ENCODE peak calls at places on chromosomes 5 and 9, in four cellular contexts. One of them, this sample, is unnamed.

GRCh38 chr5:60611099-60611719 is 88.8 kb downstream of the DEPDC1B start:
- DNase-seq in psoas muscle: no peak
- DNase-seq in MCF 10A: no peak
- DNase-seq in brain microvascular endothelial cell: no peak
- DNase-seq in this sample: no peak

GRCh38 chr5:149740341-149740740 is 10.2 kb downstream of the PPARGC1B start:
- DNase-seq in psoas muscle: no peak
- DNase-seq in MCF 10A: no peak
- DNase-seq in brain microvascular endothelial cell: no peak
- DNase-seq in this sample: no peak

GRCh38 chr5:125336401-125336800 is 590.0 kb upstream of the ZNF608 start:
- DNase-seq in psoas muscle: no peak
- DNase-seq in MCF 10A: no peak
- DNase-seq in brain microvascular endothelial cell: no peak
- DNase-seq in this sample: no peak

GRCh38 chr5:96537386-96537785 is 104.3 kb upstream of the PCSK1 start:
- DNase-seq in psoas muscle: no peak
- DNase-seq in MCF 10A: peak
- DNase-seq in brain microvascular endothelial cell: peak
- DNase-seq in this sample: no peak

GRCh38 chr5:156477196-156477595 is 150.2 kb downstream of the SGCD start:
- DNase-seq in psoas muscle: no peak
- DNase-seq in MCF 10A: no peak
- DNase-seq in brain microvascular endothelial cell: peak
- DNase-seq in this sample: no peak

GRCh38 chr9:133935328-133936040 is 56.6 kb downstream of the VAV2 start:
- DNase-seq in psoas muscle: peak
- DNase-seq in MCF 10A: no peak
- DNase-seq in brain microvascular endothelial cell: peak
- DNase-seq in this sample: no peak

GRCh38 chr5:118692811-118693342 is 295.5 kb downstream of the DTWD2 start:
- DNase-seq in psoas muscle: no peak
- DNase-seq in MCF 10A: no peak
- DNase-seq in brain microvascular endothelial cell: no peak
- DNase-seq in this sample: no peak

GRCh38 chr5:139745121-139745799 is 50.3 kb upstream of the PSD2 start:
- DNase-seq in psoas muscle: peak
- DNase-seq in MCF 10A: peak
- DNase-seq in brain microvascular endothelial cell: peak
- DNase-seq in this sample: no peak

GRCh38 chr9:7363777-7364477 is 435.7 kb downstream of the DMAC1 start:
- DNase-seq in psoas muscle: no peak
- DNase-seq in MCF 10A: no peak
- DNase-seq in brain microvascular endothelial cell: no peak
- DNase-seq in this sample: no peak

GRCh38 chr5:116097301-116097700 is 12.5 kb downstream of the COMMD10 start:
- DNase-seq in psoas muscle: no peak
- DNase-seq in MCF 10A: no peak
- DNase-seq in brain microvascular endothelial cell: peak
- DNase-seq in this sample: no peak

GRCh38 chr5:93186031-93186682 is 394.9 kb downstream of the NR2F1-AS1 start:
- DNase-seq in psoas muscle: no peak
- DNase-seq in MCF 10A: peak
- DNase-seq in brain microvascular endothelial cell: peak
- DNase-seq in this sample: no peak

GRCh38 chr5:57450991-57451876 is 31.4 kb downstream of the ACTBL2 start:
- DNase-seq in psoas muscle: no peak
- DNase-seq in MCF 10A: no peak
- DNase-seq in brain microvascular endothelial cell: peak
- DNase-seq in this sample: no peak

GRCh38 chr5:96963267-96963666 is 27.4 kb downstream of the LNPEP start:
- DNase-seq in psoas muscle: peak
- DNase-seq in MCF 10A: no peak
- DNase-seq in brain microvascular endothelial cell: peak
- DNase-seq in this sample: no peak

GRCh38 chr9:36575411-36575882 is 2.8 kb downstream of the MELK start:
- DNase-seq in psoas muscle: no peak
- DNase-seq in MCF 10A: peak
- DNase-seq in brain microvascular endothelial cell: no peak
- DNase-seq in this sample: no peak

GRCh38 chr5:122311400-122311887 is 593 bp upstream of the SNCAIP start:
- DNase-seq in psoas muscle: no peak
- DNase-seq in MCF 10A: no peak
- DNase-seq in brain microvascular endothelial cell: no peak
- DNase-seq in this sample: peak

GRCh38 chr5:130541617-130542221 is 623.3 kb downstream of the HINT1 start:
- DNase-seq in psoas muscle: no peak
- DNase-seq in MCF 10A: peak
- DNase-seq in brain microvascular endothelial cell: peak
- DNase-seq in this sample: no peak

GRCh38 chr5:23007226-23007625 is 154.1 kb upstream of the CDH12 start:
- DNase-seq in psoas muscle: no peak
- DNase-seq in MCF 10A: peak
- DNase-seq in brain microvascular endothelial cell: no peak
- DNase-seq in this sample: no peak

GRCh38 chr9:3508078-3508431 is 17.7 kb downstream of the RFX3 start:
- DNase-seq in psoas muscle: no peak
- DNase-seq in MCF 10A: no peak
- DNase-seq in brain microvascular endothelial cell: no peak
- DNase-seq in this sample: no peak

GRCh38 chr9:124741149-124741548 is 30.0 kb downstream of the NR6A1 start:
- DNase-seq in psoas muscle: no peak
- DNase-seq in MCF 10A: no peak
- DNase-seq in brain microvascular endothelial cell: no peak
- DNase-seq in this sample: no peak

GRCh38 chr9:2620876-2621677 is 510 bp upstream of the VLDLR start:
- DNase-seq in psoas muscle: peak
- DNase-seq in MCF 10A: peak
- DNase-seq in brain microvascular endothelial cell: peak
- DNase-seq in this sample: peak

GRCh38 chr9:130193531-130194405 is 21.6 kb downstream of the NCS1 start:
- DNase-seq in psoas muscle: no peak
- DNase-seq in MCF 10A: no peak
- DNase-seq in brain microvascular endothelial cell: no peak
- DNase-seq in this sample: no peak

GRCh38 chr5:127358274-127358673 is 67.7 kb downstream of the MEGF10 start:
- DNase-seq in psoas muscle: no peak
- DNase-seq in MCF 10A: peak
- DNase-seq in brain microvascular endothelial cell: peak
- DNase-seq in this sample: no peak

GRCh38 chr5:141208478-141208877 is at the start of gene PCDHB12:
- DNase-seq in psoas muscle: no peak
- DNase-seq in MCF 10A: peak
- DNase-seq in brain microvascular endothelial cell: no peak
- DNase-seq in this sample: peak

GRCh38 chr9:126756876-126757415 is 47.9 kb upstream of the ZBTB43 start:
- DNase-seq in psoas muscle: no peak
- DNase-seq in MCF 10A: no peak
- DNase-seq in brain microvascular endothelial cell: no peak
- DNase-seq in this sample: no peak

GRCh38 chr9:131370638-131371037 is 23.2 kb upstream of the PRRC2B start:
- DNase-seq in psoas muscle: no peak
- DNase-seq in MCF 10A: no peak
- DNase-seq in brain microvascular endothelial cell: no peak
- DNase-seq in this sample: no peak

GRCh38 chr9:91001146-91001611 is 199.6 kb downstream of the SYK start:
- DNase-seq in psoas muscle: no peak
- DNase-seq in MCF 10A: peak
- DNase-seq in brain microvascular endothelial cell: no peak
- DNase-seq in this sample: no peak

GRCh38 chr5:14767942-14768837 is 103.4 kb downstream of the ANKH start:
- DNase-seq in psoas muscle: no peak
- DNase-seq in MCF 10A: no peak
- DNase-seq in brain microvascular endothelial cell: no peak
- DNase-seq in this sample: no peak

GRCh38 chr5:179302499-179303185 is 42.6 kb downstream of the ADAMTS2 start:
- DNase-seq in psoas muscle: peak
- DNase-seq in MCF 10A: no peak
- DNase-seq in brain microvascular endothelial cell: peak
- DNase-seq in this sample: no peak

GRCh38 chr5:96691503-96692303 is 29.5 kb downstream of the CAST start:
- DNase-seq in psoas muscle: no peak
- DNase-seq in MCF 10A: peak
- DNase-seq in brain microvascular endothelial cell: no peak
- DNase-seq in this sample: peak

GRCh38 chr9:135033487-135033886 is 54.0 kb upstream of the OLFM1 start:
- DNase-seq in psoas muscle: no peak
- DNase-seq in MCF 10A: no peak
- DNase-seq in brain microvascular endothelial cell: no peak
- DNase-seq in this sample: no peak

GRCh38 chr5:39992617-39993203 is 567.9 kb upstream of the DAB2 start:
- DNase-seq in psoas muscle: no peak
- DNase-seq in MCF 10A: peak
- DNase-seq in brain microvascular endothelial cell: no peak
- DNase-seq in this sample: no peak

GRCh38 chr5:61304611-61305369 is 27.3 kb upstream of the ZSWIM6 start:
- DNase-seq in psoas muscle: no peak
- DNase-seq in MCF 10A: peak
- DNase-seq in brain microvascular endothelial cell: peak
- DNase-seq in this sample: no peak

GRCh38 chr5:86617756-86618577 is at the start of gene COX7C:
- DNase-seq in psoas muscle: peak
- DNase-seq in MCF 10A: peak
- DNase-seq in brain microvascular endothelial cell: peak
- DNase-seq in this sample: peak

GRCh38 chr9:135704366-135704947 is 2.5 kb downstream of the KCNT1 start:
- DNase-seq in psoas muscle: no peak
- DNase-seq in MCF 10A: no peak
- DNase-seq in brain microvascular endothelial cell: no peak
- DNase-seq in this sample: no peak

GRCh38 chr5:29337030-29337429 is 1856.5 kb upstream of the CDH6 start:
- DNase-seq in psoas muscle: no peak
- DNase-seq in MCF 10A: no peak
- DNase-seq in brain microvascular endothelial cell: no peak
- DNase-seq in this sample: no peak

GRCh38 chr5:153618857-153619256 is 128.4 kb downstream of the GRIA1 start:
- DNase-seq in psoas muscle: no peak
- DNase-seq in MCF 10A: no peak
- DNase-seq in brain microvascular endothelial cell: peak
- DNase-seq in this sample: no peak

This sample was measured in HuH-7.